ENCODE peak calls at places on chromosomes 6 and 20, in nine cellular contexts. J is ovary, X is vagina, P is IMR-90, G is uterus, S is HepG2, C is prostate gland, A is heart left ventricle, L is A549. W is an unnamed sample.

GRCh38 chr6:167827588-167828324 is 1.0 kb downstream of the AFDN start:
- DNase-seq in G (peak; percentile 50), X (no peak), L (no peak), S (peak; percentile 74), P (peak; percentile 18), A (peak; percentile 43), C (peak; percentile 37), J (peak; percentile 71), W (peak; percentile 23)

GRCh38 chr6:47669684-47670515 is 28.5 kb upstream of the ADGRF4 start:
- DNase-seq in C (peak; percentile 49), J (no peak), S (no peak), A (no peak), L (no peak), X (no peak), G (no peak), P (no peak), W (no peak)

GRCh38 chr6:164266851-164267250 is 852.3 kb downstream of the QKI start:
- DNase-seq in G (no peak), L (no peak), J (no peak), C (no peak), P (no peak), S (no peak), A (no peak), X (no peak), W (no peak)

GRCh38 chr6:169266746-169267629 is 13.3 kb upstream of the THBS2 start:
- DNase-seq in S (no peak), X (no peak), J (no peak), P (peak; percentile 46), C (no peak), A (no peak), G (no peak), L (no peak), W (peak; percentile 22)

GRCh38 chr6:379367-380181 is 12.0 kb upstream of the IRF4 start:
- DNase-seq in C (no peak), L (no peak), X (no peak), P (no peak), S (no peak), A (peak; percentile 26), J (no peak), G (no peak), W (no peak)

GRCh38 chr6:98844244-98845161 is 10.1 kb downstream of the POU3F2 start:
- DNase-seq in A (no peak), G (no peak), J (no peak), P (no peak), L (no peak), S (no peak), X (no peak), C (no peak), W (no peak)

GRCh38 chr6:102114402-102114801 is 720.9 kb downstream of the GRIK2 start:
- DNase-seq in X (no peak), L (no peak), S (peak; percentile 20), C (no peak), A (no peak), P (no peak), G (no peak), J (no peak), W (no peak)

GRCh38 chr6:21375206-21375605 is 218.3 kb upstream of the SOX4 start:
- DNase-seq in P (no peak), L (no peak), J (no peak), X (no peak), C (no peak), A (no peak), S (no peak), G (no peak), W (no peak)

GRCh38 chr6:34242252-34243130 is 5.8 kb downstream of the HMGA1 start:
- DNase-seq in C (no peak), S (no peak), L (no peak), G (peak; percentile 13), X (no peak), P (peak; percentile 25), J (no peak), A (no peak), W (no peak)

GRCh38 chr6:89081129-89081422 is 525 bp downstream of the PNRC1 start:
- DNase-seq in P (no peak), L (no peak), X (no peak), G (no peak), J (no peak), A (peak; percentile 36), S (no peak), C (no peak), W (no peak)

GRCh38 chr6:9116026-9116425 is 680.7 kb upstream of the SLC35B3 start:
- DNase-seq in C (peak; percentile 13), L (no peak), S (no peak), A (no peak), J (no peak), P (peak; percentile 79), X (no peak), G (no peak), W (no peak)

GRCh38 chr20:59670786-59671492 is 66.6 kb downstream of the PHACTR3 start:
- DNase-seq in P (no peak), L (no peak), X (no peak), J (no peak), S (no peak), A (no peak), G (no peak), C (no peak), W (no peak)

GRCh38 chr20:62741191-62741676 is 32.6 kb downstream of the NTSR1 start:
- DNase-seq in X (no peak), P (no peak), S (no peak), C (no peak), G (no peak), L (no peak), J (no peak), A (peak; percentile 10), W (no peak)

GRCh38 chr20:49029203-49029602 is 16.9 kb upstream of the CSE1L start:
- DNase-seq in L (no peak), J (no peak), G (no peak), C (no peak), X (no peak), P (peak; percentile 38), A (no peak), S (no peak), W (no peak)

GRCh38 chr6:137975058-137975940 is 108.2 kb downstream of the TNFAIP3 start:
- DNase-seq in S (peak; percentile 23), G (no peak), X (no peak), L (no peak), C (no peak), P (peak; percentile 22), J (no peak), A (no peak), W (no peak)

GRCh38 chr6:75377386-75377785 is 92.8 kb upstream of the TMEM30A start:
- DNase-seq in L (no peak), X (no peak), A (no peak), C (no peak), S (no peak), J (no peak), P (no peak), G (no peak), W (no peak)

GRCh38 chr6:40963019-40963418 is 76.0 kb downstream of the UNC5CL start:
- DNase-seq in P (no peak), S (no peak), L (no peak), X (no peak), C (no peak), A (no peak), G (no peak), J (no peak), W (no peak)

GRCh38 chr20:15475483-15475882 is 1097.8 kb downstream of the KIF16B start:
- DNase-seq in J (peak; percentile 17), A (peak; percentile 28), G (no peak), C (peak; percentile 46), L (no peak), P (no peak), X (no peak), S (no peak), W (no peak)

GRCh38 chr6:48670546-48670945 is 559.5 kb upstream of the PTCHD4 start:
- DNase-seq in G (no peak), C (no peak), L (no peak), A (no peak), J (no peak), S (no peak), P (no peak), X (no peak), W (no peak)

GRCh38 chr6:17021539-17021889 is 80.3 kb upstream of the STMND1 start:
- DNase-seq in A (no peak), G (no peak), J (no peak), L (no peak), P (peak; percentile 93), S (no peak), X (no peak), C (no peak), W (no peak)

GRCh38 chr6:144657691-144658090 is 372.6 kb downstream of the UTRN start:
- DNase-seq in G (no peak), L (no peak), C (no peak), X (no peak), J (no peak), A (no peak), S (no peak), P (no peak), W (no peak)
- H3K27ac ChIP-seq in G (no peak overlapping the region), L (peak overlapping the region; percentile 41), C (no peak overlapping the region), X (no peak overlapping the region), J (no peak overlapping the region), A (no peak overlapping the region), S (no peak overlapping the region), P (no peak overlapping the region), W (no peak overlapping the region)

GRCh38 chr6:159170999-159171712 is 2.0 kb downstream of the FNDC1 start:
- DNase-seq in J (no peak), S (no peak), C (no peak), G (peak; percentile 29), A (peak; percentile 43), P (peak; percentile 75), L (no peak), X (no peak), W (no peak)
- H3K4me1 ChIP-seq in J (peaks cover 3% of the 10 kb centered on the region), S (no peaks in the 10 kb centered on the region), C (no peaks in the 10 kb centered on the region), G (no peaks in the 10 kb centered on the region), A (peaks cover 23% of the 10 kb centered on the region), P (peaks cover 1% of the 10 kb centered on the region), L (peaks cover 7% of the 10 kb centered on the region), X (no peaks in the 10 kb centered on the region), W (peaks cover 7% of the 10 kb centered on the region)

GRCh38 chr6:32194825-32195651 is 2.6 kb upstream of the GPSM3 start:
- DNase-seq in X (no peak), G (no peak), J (peak; percentile 54), S (no peak), A (peak; percentile 28), C (no peak), L (peak; percentile 44), P (peak; percentile 62), W (no peak)
- TF ChIP-seq POLR2A in X (peak; percentile 98), G (peak; percentile 66), J (peak; percentile 84), S (no peak), A (peak; percentile 78), C (peak; percentile 86), L (peak; percentile 56), P (no peak), W (peak; percentile 60)

DNA sequence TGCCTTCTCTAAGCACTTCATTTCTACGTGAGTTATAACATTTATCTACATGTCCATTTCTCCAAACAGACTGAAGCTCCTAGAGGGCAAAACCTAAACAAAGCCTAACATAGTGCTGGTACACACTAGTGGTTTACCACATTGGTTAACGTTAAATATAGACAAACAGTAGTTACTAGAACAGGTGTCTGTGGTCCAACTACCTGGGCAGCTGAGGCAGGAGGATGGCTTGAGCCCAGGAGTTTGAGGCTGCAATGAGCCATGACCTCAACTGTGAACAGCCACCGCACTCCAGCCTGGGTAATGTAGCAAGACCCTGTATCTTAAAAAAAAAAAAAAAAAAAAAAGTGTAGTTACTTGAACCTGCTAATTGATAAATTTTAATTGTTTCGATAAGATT is 26.5 kb downstream of the PTPRK start:
- DNase-seq in X (no peak), S (no peak), L (no peak), G (no peak), P (no peak), J (no peak), A (no peak), C (no peak), W (no peak)
- H3K27ac ChIP-seq in X (no peak overlapping the region), S (no peak overlapping the region), L (no peak overlapping the region), G (no peak overlapping the region), P (no peak overlapping the region), J (no peak overlapping the region), A (no peak overlapping the region), C (no peak overlapping the region), W (no peak overlapping the region)

W was measured in gastrocnemius medialis.